ENCODE peak calls at places on chromosomes 6 and 20, in five cellular contexts. I is CD4-positive, alpha-beta T cell; F is ovary; J is stomach; V is GM23338. O is an unnamed sample.
A peak's percentile ranks its signal among the peaks of the same experiment; 100 is the strongest.

GRCh38 chr6:7087491-7087979 is 20.2 kb upstream of the RREB1 start:
- DNase-seq in I (peak; percentile 21), J (no peak), F (no peak), V (no peak), O (no peak)

GRCh38 chr20:11585752-11586352 is 331.8 kb upstream of the BTBD3 start:
- DNase-seq in I (no peak), V (peak; percentile 69), F (no peak), J (no peak), O (peak; percentile 31)

GRCh38 chr6:37057678-37058077 is 52.2 kb downstream of the FGD2 start:
- DNase-seq in V (no peak), J (no peak), I (no peak), F (no peak), O (no peak)

GRCh38 chr20:50731930-50732690 is 730 bp downstream of the PARD6B start:
- DNase-seq in V (peak; percentile 61), I (no peak), J (no peak), F (no peak), O (peak; percentile 82)

GRCh38 chr6:37830225-37830624 is 10.7 kb downstream of the ZFAND3 start:
- DNase-seq in I (no peak), V (no peak), F (no peak), J (no peak), O (peak; percentile 19)

GRCh38 chr6:46014511-46015118 is 1.0 kb downstream of the CLIC5 start:
- DNase-seq in V (peak; percentile 71), F (no peak), I (no peak), J (no peak), O (peak; percentile 70)

GRCh38 chr6:39811835-39812345 is 19.7 kb downstream of the DAAM2 start:
- DNase-seq in F (no peak), I (no peak), J (no peak), V (no peak), O (no peak)

GRCh38 chr6:150641398-150642139 is 41.9 kb downstream of the PLEKHG1 start:
- DNase-seq in F (no peak), V (no peak), J (no peak), I (no peak), O (no peak)

GRCh38 chr6:65182681-65183080 is 524.3 kb downstream of the EYS start:
- DNase-seq in J (no peak), F (no peak), V (no peak), I (no peak), O (no peak)

GRCh38 chr20:15032352-15032622 is 694.9 kb upstream of the FLRT3 start:
- DNase-seq in V (no peak), F (no peak), J (no peak), I (no peak), O (no peak)

GRCh38 chr6:44457606-44458005 is 70.1 kb downstream of the CDC5L start:
- DNase-seq in J (peak; percentile 49), V (no peak), F (no peak), I (no peak), O (no peak)

GRCh38 chr6:110476046-110476849 is at the start of gene SLC22A16:
- DNase-seq in J (no peak), I (no peak), V (peak; percentile 57), F (no peak), O (no peak)

GRCh38 chr6:139253656-139254055 is 38.1 kb downstream of the TXLNB start:
- DNase-seq in I (no peak), F (no peak), V (no peak), J (no peak), O (no peak)

GRCh38 chr6:53751417-53751816 is 43.4 kb upstream of the LRRC1 start:
- DNase-seq in J (no peak), I (no peak), F (no peak), V (no peak), O (no peak)

DNA sequence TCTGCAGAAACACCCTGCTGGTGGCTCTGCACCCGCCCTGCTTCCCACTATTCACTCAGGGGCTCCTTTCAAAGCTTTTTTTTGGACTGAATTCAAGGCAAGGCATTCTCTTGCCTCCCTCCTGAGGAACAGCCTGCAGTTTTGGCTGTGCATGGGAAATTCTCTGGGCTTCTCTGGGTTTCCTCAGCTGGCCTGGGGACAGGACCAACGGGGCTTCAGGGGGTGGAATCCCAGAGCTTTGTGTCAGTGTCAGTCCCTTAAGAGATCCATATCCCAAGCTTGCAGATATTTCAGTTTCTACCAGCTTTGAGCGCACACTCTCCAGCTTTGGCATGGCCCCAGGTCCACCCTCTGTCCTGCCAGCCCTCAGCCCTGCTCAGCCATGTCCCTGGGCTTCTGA is 2.0 kb downstream of the SCRT2 start:
- DNase-seq in J (no peak), F (no peak), I (no peak), V (no peak), O (no peak)
- H3K27me3 ChIP-seq in J (no peaks in the 10 kb centered on the region), F (no peaks in the 10 kb centered on the region), I (peaks cover 73% of the 10 kb centered on the region), V (peaks cover 47% of the 10 kb centered on the region), O (peaks cover 7% of the 10 kb centered on the region)

DNA sequence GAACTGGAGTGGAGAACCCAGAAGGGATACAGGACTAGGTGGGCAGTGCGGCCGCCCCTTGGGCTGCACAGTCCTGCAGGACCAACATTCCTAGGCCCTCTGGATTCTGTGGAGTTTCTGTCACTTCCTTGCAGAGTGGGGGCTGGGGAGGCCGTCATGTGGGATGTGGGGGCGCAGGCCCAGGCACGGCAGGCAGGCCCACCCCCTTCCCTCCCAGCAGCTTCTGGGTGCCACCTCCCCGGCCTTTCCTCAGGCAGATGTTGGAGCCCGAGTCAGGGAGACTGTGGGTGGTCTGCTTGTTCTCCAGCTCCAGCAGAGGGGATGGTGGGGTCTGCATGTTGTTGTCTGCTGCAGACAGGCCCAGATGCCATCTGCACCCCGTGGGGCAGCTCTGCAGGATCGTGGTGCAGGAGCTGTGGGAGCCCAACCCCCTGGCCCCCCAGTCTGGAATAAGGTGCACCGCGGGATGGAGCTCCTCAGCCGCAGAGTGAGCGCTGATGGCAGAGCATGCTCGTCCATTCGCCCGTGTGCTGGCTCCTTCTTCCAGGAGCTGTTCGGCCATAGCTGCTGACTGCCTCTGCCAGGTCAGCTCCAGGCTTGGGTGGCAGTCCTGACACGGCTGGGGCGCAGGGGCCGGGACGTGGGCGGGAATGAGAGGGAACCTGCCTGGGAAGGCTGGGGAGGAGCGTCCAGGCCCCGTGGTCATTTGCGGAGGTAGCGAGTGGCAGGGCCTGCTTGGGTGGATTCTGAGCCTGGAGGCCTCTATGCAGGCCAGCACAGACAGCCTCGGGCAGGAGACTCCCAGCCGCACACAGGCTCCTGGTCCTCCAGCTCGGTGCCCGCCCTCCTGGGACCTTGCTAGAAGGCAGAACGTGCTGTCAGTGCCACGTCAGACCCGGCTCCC is 18.1 kb downstream of the SLC17A9 start:
- DNase-seq in I (no peak), V (no peak), J (no peak), F (no peak), O (no peak)
- H3K27me3 ChIP-seq in I (peaks cover 33% of the 10 kb centered on the region), V (peaks cover 28% of the 10 kb centered on the region), J (peaks cover 13% of the 10 kb centered on the region), F (no peaks in the 10 kb centered on the region), O (peaks cover 16% of the 10 kb centered on the region)

GRCh38 chr6:86744048-86744447 is 193.3 kb upstream of the HTR1E start:
- DNase-seq in V (no peak), F (no peak), J (no peak), I (no peak), O (no peak)

GRCh38 chr6:86738078-86738477 is 199.2 kb upstream of the HTR1E start:
- DNase-seq in V (no peak), J (no peak), I (no peak), F (no peak), O (no peak)
- H3K27me3 ChIP-seq in V (no peaks in the 10 kb centered on the region), J (no peaks in the 10 kb centered on the region), I (no peaks in the 10 kb centered on the region), F (no peaks in the 10 kb centered on the region), O (no peaks in the 10 kb centered on the region)

DNA sequence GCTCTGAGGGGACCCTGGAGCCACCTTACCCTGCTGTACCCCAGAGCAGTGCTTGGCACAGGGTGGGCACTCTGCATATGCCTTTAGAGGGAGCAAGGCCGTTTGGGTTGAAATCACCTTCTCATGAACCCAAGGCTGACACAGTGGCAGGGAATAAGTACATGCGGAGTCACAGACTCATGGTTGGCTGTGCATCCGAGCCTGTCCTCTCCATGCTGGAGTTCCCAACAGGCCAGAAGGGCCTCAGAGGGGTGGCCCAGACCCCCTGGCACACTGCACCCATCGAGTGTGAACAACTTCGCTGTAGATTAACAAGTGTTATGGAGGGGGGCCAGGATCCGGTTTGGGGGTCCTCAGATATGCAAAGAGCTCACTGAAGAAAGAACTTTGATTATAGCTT is 21.0 kb upstream of the IRF4 start:
- DNase-seq in V (no peak), F (no peak), I (no peak), J (no peak), O (no peak)
- H3K27me3 ChIP-seq in V (no peaks in the 10 kb centered on the region), F (no peaks in the 10 kb centered on the region), I (no peaks in the 10 kb centered on the region), J (no peaks in the 10 kb centered on the region), O (no peaks in the 10 kb centered on the region)

DNA sequence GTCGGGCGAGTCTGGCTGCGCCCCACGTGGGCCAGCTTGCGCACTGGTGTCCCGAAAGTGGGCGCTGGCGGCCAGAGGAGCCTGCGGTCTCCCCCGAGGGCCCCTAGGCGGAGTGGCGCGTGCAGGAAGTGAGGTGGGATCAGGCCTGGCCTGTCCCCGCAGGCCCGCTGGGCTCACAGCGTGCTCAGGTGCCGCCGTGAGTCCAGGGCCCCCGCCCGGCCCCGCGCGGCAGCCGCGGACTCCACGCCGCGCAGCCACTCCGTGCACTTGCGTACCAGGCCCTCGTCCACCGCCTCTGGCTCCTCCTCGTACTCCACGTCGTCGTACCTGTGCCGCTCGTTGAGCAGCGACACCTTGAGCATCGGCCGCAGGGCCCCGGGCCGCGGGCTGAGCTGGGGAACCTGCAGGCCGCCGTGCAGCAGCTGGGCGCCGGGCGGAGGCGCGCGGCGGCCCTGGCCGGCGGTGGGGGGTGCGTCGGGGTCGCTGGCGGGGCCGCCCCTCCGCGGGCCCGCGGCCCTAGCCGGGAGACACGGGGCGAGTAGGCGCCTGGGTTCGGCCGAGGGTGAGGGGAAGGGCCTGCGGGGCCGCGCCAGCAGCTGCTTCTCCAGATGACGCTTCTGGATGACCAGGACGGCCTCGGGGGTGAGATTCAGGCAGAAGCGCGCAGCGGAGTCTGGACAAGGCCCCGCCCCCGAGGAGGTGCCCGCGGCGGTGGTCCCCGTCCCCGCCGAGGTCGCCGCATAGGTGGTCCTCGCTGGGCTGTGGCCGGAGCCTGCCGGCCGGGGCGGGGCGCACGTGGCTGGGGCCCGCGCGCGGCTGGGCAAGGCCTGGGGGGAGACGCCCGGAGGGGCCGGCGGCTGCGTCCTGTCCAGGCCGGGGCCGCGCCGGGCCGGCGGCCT is 861 bp downstream of the PRR18 start:
- DNase-seq in F (no peak), I (no peak), J (no peak), V (peak; percentile 77), O (peak; percentile 64)
- H3K27me3 ChIP-seq in F (peaks cover 4% of the 10 kb centered on the region), I (peaks cover 66% of the 10 kb centered on the region), J (peaks cover 8% of the 10 kb centered on the region), V (peaks cover 61% of the 10 kb centered on the region), O (peaks cover 14% of the 10 kb centered on the region)

GRCh38 chr20:49510562-49511117 is 28.2 kb upstream of the KCNB1 start:
- DNase-seq in V (no peak), I (no peak), F (peak; percentile 65), J (no peak), O (no peak)
- H3K27me3 ChIP-seq in V (no peaks in the 10 kb centered on the region), I (peaks cover 29% of the 10 kb centered on the region), F (no peaks in the 10 kb centered on the region), J (no peaks in the 10 kb centered on the region), O (no peaks in the 10 kb centered on the region)

GRCh38 chr6:83708546-83708969 is 343 bp downstream of the SNAP91 start:
- DNase-seq in V (peak; percentile 60), I (no peak), J (no peak), F (peak; percentile 15), O (peak; percentile 45)
- H3K27me3 ChIP-seq in V (peaks cover 64% of the 10 kb centered on the region), I (peaks cover 28% of the 10 kb centered on the region), J (peaks cover 15% of the 10 kb centered on the region), F (no peaks in the 10 kb centered on the region), O (peaks cover 19% of the 10 kb centered on the region)

GRCh38 chr6:166636191-166636938 is 9.3 kb upstream of the RPS6KA2 start:
- DNase-seq in I (no peak), F (no peak), V (no peak), J (no peak), O (peak; percentile 67)
- H3K27me3 ChIP-seq in I (peaks cover 20% of the 10 kb centered on the region), F (no peaks in the 10 kb centered on the region), V (no peaks in the 10 kb centered on the region), J (no peaks in the 10 kb centered on the region), O (no peaks in the 10 kb centered on the region)

GRCh38 chr20:45226287-45226686 is 5.1 kb downstream of the SEMG2 start:
- DNase-seq in I (no peak), V (no peak), F (no peak), J (no peak), O (no peak)
- H3K27me3 ChIP-seq in I (peaks cover 28% of the 10 kb centered on the region), V (no peaks in the 10 kb centered on the region), F (no peaks in the 10 kb centered on the region), J (no peaks in the 10 kb centered on the region), O (no peaks in the 10 kb centered on the region)

O was measured in mesendoderm.